ENCODE peak calls at places on chromosomes 3 and 15, in seven cellular contexts. Q is HCT116, D is H1, P is HepG2, H is GM12878, V is K562, N is NT2/D1. B is an unnamed sample.

GRCh38 chr15:101060576-101061551 is 141.7 kb downstream of the LRRK1 start:
- DNase-seq in Q (no peak), D (peak), P (no peak), H (no peak), V (no peak), N (no peak), B (no peak)

GRCh38 chr15:27527490-27528067 is 556.6 kb downstream of the GABRG3 start:
- DNase-seq in Q (no peak), D (no peak), P (peak), H (no peak), V (no peak), N (no peak), B (no peak)

GRCh38 chr3:49900491-49901153 is 3.1 kb downstream of the MST1R start:
- DNase-seq in Q (peak), D (no peak), P (no peak), H (no peak), V (no peak), N (no peak), B (no peak)

GRCh38 chr3:24185738-24186384 is 240.8 kb downstream of the NR1D2 start:
- DNase-seq in Q (peak), D (peak), P (peak), H (no peak), V (peak), N (peak), B (peak)

GRCh38 chr3:107545680-107546120 is 22.9 kb downstream of the BBX start:
- DNase-seq in Q (no peak), D (no peak), P (no peak), H (no peak), V (no peak), N (no peak), B (no peak)

GRCh38 chr15:72483279-72483678 is 9.1 kb downstream of the ARIH1 start:
- DNase-seq in Q (no peak), D (no peak), P (no peak), H (no peak), V (no peak), N (no peak), B (no peak)

GRCh38 chr3:30835667-30836066 is 58.8 kb downstream of the GADL1 start:
- DNase-seq in Q (no peak), D (no peak), P (no peak), H (no peak), V (no peak), N (peak), B (no peak)

GRCh38 chr3:29453278-29453961 is 172.5 kb downstream of the RBMS3 start:
- DNase-seq in Q (no peak), D (no peak), P (no peak), H (no peak), V (no peak), N (no peak), B (peak)

GRCh38 chr3:94619643-94620042 is 556.8 kb downstream of the NSUN3 start:
- DNase-seq in Q (no peak), D (no peak), P (no peak), H (no peak), V (no peak), N (no peak), B (no peak)

GRCh38 chr3:36409862-36410261 is 29.6 kb downstream of the STAC start:
- DNase-seq in Q (no peak), D (no peak), P (no peak), H (no peak), V (no peak), N (no peak), B (no peak)

GRCh38 chr3:153591566-153592221 is 429.7 kb downstream of the RAP2B start:
- DNase-seq in Q (no peak), D (no peak), P (no peak), H (no peak), V (no peak), N (no peak), B (no peak)

GRCh38 chr3:194150252-194150934 is 14.4 kb downstream of the HES1 start:
- DNase-seq in Q (no peak), D (no peak), P (no peak), H (no peak), V (peak), N (no peak), B (no peak)

GRCh38 chr15:100900136-100900894 is 18.8 kb upstream of the LRRK1 start:
- DNase-seq in Q (no peak), D (no peak), P (no peak), H (no peak), V (no peak), N (no peak), B (no peak)

GRCh38 chr3:138234401-138235179 is 47.5 kb downstream of the ARMC8 start:
- DNase-seq in Q (no peak), D (no peak), P (no peak), H (no peak), V (no peak), N (no peak), B (no peak)

GRCh38 chr15:83445653-83446052 is 1.5 kb upstream of the SH3GL3 start:
- DNase-seq in Q (no peak), D (no peak), P (no peak), H (no peak), V (peak), N (no peak), B (no peak)

GRCh38 chr15:85831415-85832113 is 36.8 kb upstream of the KLHL25 start:
- DNase-seq in Q (peak), D (peak), P (peak), H (no peak), V (peak), N (no peak), B (peak)

GRCh38 chr3:155629006-155629405 is 115.9 kb downstream of the PLCH1 start:
- DNase-seq in Q (no peak), D (no peak), P (no peak), H (no peak), V (no peak), N (no peak), B (no peak)

GRCh38 chr3:134250717-134251220 is at the start of gene RYK:
- DNase-seq in Q (peak), D (peak), P (peak), H (no peak), V (peak), N (peak), B (peak)

GRCh38 chr3:172146349-172146748 is 107.0 kb downstream of the FNDC3B start:
- DNase-seq in Q (no peak), D (no peak), P (no peak), H (peak), V (no peak), N (no peak), B (no peak)

GRCh38 chr15:45181491-45182285 is 6.1 kb downstream of the SHF start:
- DNase-seq in Q (no peak), D (no peak), P (no peak), H (no peak), V (no peak), N (no peak), B (peak)

GRCh38 chr15:42401544-42402478 is 42.5 kb downstream of the CAPN3 start:
- DNase-seq in Q (peak), D (no peak), P (no peak), H (no peak), V (peak), N (no peak), B (no peak)

GRCh38 chr15:98800437-98801233 is 152.3 kb downstream of the IGF1R start:
- DNase-seq in Q (peak), D (no peak), P (peak), H (no peak), V (no peak), N (peak), B (peak)

GRCh38 chr3:173553635-173554280 is 156.2 kb downstream of the NLGN1 start:
- DNase-seq in Q (peak), D (no peak), P (peak), H (no peak), V (no peak), N (peak), B (peak)

GRCh38 chr3:193711165-193711485 is 118.1 kb downstream of the OPA1 start:
- DNase-seq in Q (no peak), D (no peak), P (no peak), H (no peak), V (no peak), N (no peak), B (no peak)

GRCh38 chr3:33889394-33890039 is 91.1 kb downstream of the PDCD6IP start:
- DNase-seq in Q (no peak), D (no peak), P (no peak), H (no peak), V (peak), N (no peak), B (no peak)

GRCh38 chr3:9224490-9224889 is 25.0 kb downstream of the SRGAP3 start:
- DNase-seq in Q (no peak), D (no peak), P (no peak), H (peak), V (no peak), N (no peak), B (no peak)

GRCh38 chr3:12662593-12663310 is 1.2 kb downstream of the RAF1 start:
- DNase-seq in Q (no peak), D (no peak), P (no peak), H (no peak), V (peak), N (no peak), B (peak)

GRCh38 chr15:39786444-39787056 is 3.9 kb upstream of the FSIP1 start:
- DNase-seq in Q (peak), D (no peak), P (peak), H (no peak), V (peak), N (no peak), B (peak)

GRCh38 chr3:71510485-71510884 is 73.0 kb downstream of the FOXP1 start:
- DNase-seq in Q (no peak), D (no peak), P (peak), H (no peak), V (peak), N (no peak), B (no peak)

GRCh38 chr3:123841476-123842238 is 42.5 kb downstream of the MYLK start:
- DNase-seq in Q (no peak), D (no peak), P (no peak), H (no peak), V (no peak), N (no peak), B (no peak)

GRCh38 chr15:51796777-51797474 is 32.5 kb upstream of the TMOD3 start:
- DNase-seq in Q (no peak), D (no peak), P (peak), H (no peak), V (peak), N (no peak), B (no peak)

GRCh38 chr3:160576621-160577020 is 11.2 kb upstream of the KPNA4 start:
- DNase-seq in Q (no peak), D (no peak), P (no peak), H (no peak), V (no peak), N (no peak), B (no peak)

GRCh38 chr15:37246856-37247255 is 146.5 kb upstream of the MEIS2 start:
- DNase-seq in Q (no peak), D (no peak), P (no peak), H (no peak), V (no peak), N (no peak), B (no peak)

GRCh38 chr3:113839551-113839950 is 963 bp downstream of the GRAMD1C start:
- DNase-seq in Q (no peak), D (no peak), P (no peak), H (no peak), V (no peak), N (no peak), B (no peak)

GRCh38 chr15:67186226-67186649 is 68.2 kb downstream of the AAGAB start:
- DNase-seq in Q (no peak), D (no peak), P (no peak), H (no peak), V (no peak), N (no peak), B (no peak)
- TF ChIP-seq YY1 in Q (no peak), D (no peak), P (no peak), H (no peak), V (no peak), N (no peak), B (no peak)

GRCh38 chr15:49758456-49758855 is 137.6 kb downstream of the DTWD1 start:
- DNase-seq in Q (no peak), D (no peak), P (no peak), H (no peak), V (no peak), N (no peak), B (no peak)

GRCh38 chr15:49751191-49751590 is 130.3 kb downstream of the DTWD1 start:
- DNase-seq in Q (no peak), D (no peak), P (no peak), H (no peak), V (no peak), N (no peak), B (no peak)

GRCh38 chr15:49747340-49747739 is 126.5 kb downstream of the DTWD1 start:
- DNase-seq in Q (no peak), D (no peak), P (no peak), H (no peak), V (peak), N (no peak), B (no peak)

DNA sequence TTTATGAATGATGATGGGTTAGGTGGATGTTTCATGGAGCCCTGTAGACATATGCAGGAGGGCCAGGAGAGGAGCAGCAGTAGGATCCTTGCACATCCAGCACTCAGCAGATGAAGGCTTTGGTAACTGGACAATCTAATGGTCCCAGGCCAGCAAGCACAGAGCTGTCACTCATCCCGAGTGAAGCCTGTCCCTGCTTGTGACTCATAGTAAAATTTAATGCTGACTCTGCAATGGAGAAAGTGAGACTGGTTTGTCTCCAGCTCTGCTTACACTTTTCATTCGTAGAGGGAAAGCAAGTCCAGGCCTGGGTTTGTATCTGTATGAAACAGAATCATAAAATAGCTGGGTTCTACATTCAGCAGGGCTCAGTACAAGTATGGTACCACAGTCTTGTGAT is 131.7 kb downstream of the DTWD1 start:
- DNase-seq in Q (no peak), D (no peak), P (no peak), H (no peak), V (no peak), N (no peak), B (no peak)
- TF ChIP-seq YY1 in Q (no peak), D (no peak), P (no peak), H (no peak), V (no peak), N (no peak), B (no peak)

GRCh38 chr3:179842061-179842460 is 189.2 kb downstream of the USP13 start:
- DNase-seq in Q (no peak), D (no peak), P (no peak), H (no peak), V (no peak), N (no peak), B (no peak)

GRCh38 chr3:179837374-179837773 is 184.5 kb downstream of the USP13 start:
- DNase-seq in Q (no peak), D (no peak), P (no peak), H (no peak), V (no peak), N (no peak), B (no peak)

DNA sequence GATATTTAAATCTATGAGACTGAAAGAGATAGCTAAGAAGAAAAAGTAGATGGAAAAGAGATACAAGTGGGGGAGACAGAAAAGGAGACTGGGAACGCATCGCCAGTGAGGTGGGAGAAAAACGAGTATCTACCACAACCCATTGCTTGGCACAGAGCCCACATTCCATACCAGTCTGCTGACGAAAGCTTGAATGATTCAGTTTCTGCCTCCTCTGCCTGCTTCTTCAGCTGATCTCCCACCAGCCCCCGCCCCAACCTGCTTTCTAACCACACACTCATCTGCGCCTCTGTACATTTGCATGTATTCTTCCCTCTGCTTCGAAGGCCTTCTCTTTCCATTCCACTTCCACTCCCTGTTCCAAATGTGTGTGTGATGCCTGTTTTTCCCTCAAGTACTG is 188.1 kb downstream of the USP13 start:
- DNase-seq in Q (no peak), D (no peak), P (no peak), H (no peak), V (no peak), N (no peak), B (no peak)
- TF ChIP-seq YY1 in Q (no peak), D (no peak), P (no peak), H (no peak), V (no peak), N (no peak), B (no peak)

GRCh38 chr15:66599536-66600239 is 33.9 kb upstream of the LCTL start:
- DNase-seq in Q (no peak), D (no peak), P (no peak), H (no peak), V (no peak), N (no peak), B (no peak)

GRCh38 chr15:66601521-66601920 is 35.7 kb upstream of the LCTL start:
- DNase-seq in Q (no peak), D (no peak), P (no peak), H (no peak), V (no peak), N (no peak), B (no peak)

GRCh38 chr15:66600240-66600627 is 34.4 kb upstream of the LCTL start:
- DNase-seq in Q (no peak), D (no peak), P (no peak), H (no peak), V (no peak), N (no peak), B (no peak)

GRCh38 chr15:66608159-66608558 is 42.4 kb upstream of the LCTL start:
- DNase-seq in Q (no peak), D (no peak), P (no peak), H (no peak), V (no peak), N (no peak), B (no peak)

DNA sequence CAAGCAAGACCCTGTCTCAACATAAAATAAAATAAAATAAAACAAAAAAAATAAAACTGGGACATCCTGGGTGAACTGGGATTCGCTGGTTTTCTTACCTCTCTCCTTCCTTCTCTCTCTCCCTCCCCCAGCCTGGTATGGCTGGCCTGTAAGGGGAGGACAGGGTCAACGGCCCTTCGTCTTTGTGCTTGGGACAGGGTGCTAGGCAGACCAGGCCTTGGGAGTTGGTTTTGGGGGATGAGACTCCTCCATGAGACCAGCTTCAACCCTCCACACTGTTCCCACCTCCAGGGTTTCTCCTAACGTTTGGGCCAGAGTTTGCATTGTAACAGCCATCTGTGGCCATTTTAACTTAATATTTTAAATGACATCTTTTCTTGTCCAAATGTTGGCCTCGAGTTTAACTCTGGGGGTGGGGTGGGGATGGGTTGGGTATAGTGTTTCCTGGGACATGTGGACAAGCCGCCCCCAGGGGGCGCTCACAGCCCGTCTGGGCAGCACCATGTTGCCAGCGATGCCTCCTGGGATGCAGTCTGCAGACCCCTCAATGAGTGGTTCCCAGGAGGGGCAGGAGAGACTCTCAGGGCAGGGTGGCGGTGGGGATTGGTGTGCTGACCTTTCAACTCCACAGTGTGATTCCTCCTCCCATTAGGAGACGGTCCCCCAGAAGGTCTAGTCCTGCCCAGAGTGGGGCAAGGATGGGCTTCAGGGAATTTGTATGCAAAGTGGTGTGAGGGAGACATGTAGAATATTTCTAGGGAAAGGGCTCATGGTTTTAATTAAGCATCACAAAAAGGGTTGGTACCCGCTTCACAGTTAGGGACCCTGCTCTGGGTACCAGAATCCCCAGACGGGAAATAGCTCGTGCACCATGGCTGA is 37.7 kb upstream of the LCTL start:
- DNase-seq in Q (peak), D (peak), P (peak), H (no peak), V (peak), N (peak), B (peak)
- TF ChIP-seq YY1 in Q (peak), D (peak), P (no peak), H (peak), V (peak), N (no peak), B (no peak)

GRCh38 chr15:55060831-55061230 is 135.9 kb downstream of the RSL24D1 start:
- DNase-seq in Q (no peak), D (no peak), P (no peak), H (no peak), V (no peak), N (no peak), B (peak)
- TF ChIP-seq YY1 in Q (no peak), D (no peak), P (no peak), H (no peak), V (no peak), N (no peak), B (no peak)

DNA sequence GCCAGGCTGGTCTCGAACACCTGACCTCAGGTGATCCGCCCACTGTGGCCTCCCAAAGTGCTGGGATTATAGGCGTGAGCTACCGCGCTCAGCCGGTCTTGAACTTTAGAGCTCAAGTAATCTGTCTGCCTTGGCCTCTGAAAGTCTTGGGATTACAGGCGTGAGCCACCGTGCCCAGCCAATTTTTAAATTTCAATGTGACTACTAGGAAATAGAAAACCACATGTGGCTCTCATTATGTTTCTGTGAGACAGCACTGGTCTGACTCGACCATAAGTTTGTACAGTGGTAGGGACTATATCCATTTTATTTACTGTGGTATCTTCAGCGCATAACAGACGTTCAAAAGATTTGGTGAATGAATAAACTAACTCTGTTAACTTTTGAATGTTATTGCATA is 9.1 kb downstream of the ZFAND6 start:
- DNase-seq in Q (no peak), D (no peak), P (no peak), H (no peak), V (no peak), N (no peak), B (no peak)
- TF ChIP-seq YY1 in Q (no peak), D (no peak), P (no peak), H (no peak), V (no peak), N (no peak), B (no peak)

GRCh38 chr3:115961390-115961789 is 338.1 kb downstream of the GAP43 start:
- DNase-seq in Q (no peak), D (no peak), P (no peak), H (no peak), V (no peak), N (no peak), B (no peak)

GRCh38 chr3:115958531-115958930 is 335.2 kb downstream of the GAP43 start:
- DNase-seq in Q (no peak), D (no peak), P (no peak), H (no peak), V (no peak), N (no peak), B (no peak)

GRCh38 chr3:115960799-115961198 is 337.5 kb downstream of the GAP43 start:
- DNase-seq in Q (no peak), D (no peak), P (no peak), H (no peak), V (peak), N (no peak), B (peak)
- TF ChIP-seq YY1 in Q (no peak), D (no peak), P (no peak), H (no peak), V (no peak), N (no peak), B (no peak)

B was measured in SK-N-SH.